ENCODE peak calls at places on chromosomes 13 and 19, in four cellular contexts. One of them, this sample, is unnamed.

GRCh38 chr19:1302534-1303239 is 17.0 kb downstream of the EFNA2 start:
- DNase-seq in T-helper 2 cell treated with Interferon-gamma antibody and Interleukin-4, amounts not matched to agents 5 μg/mL and 100 μg/mL, for 36 hours: no peak
- DNase-seq in activated gamma-delta T cell treated with anti-CD3 and anti-CD28 coated beads, Interleukin-2, amount 50 U/mL, for 16 hours: no peak
- DNase-seq in iPS-NIHi11: no peak
- DNase-seq in this sample: no peak

GRCh38 chr19:13040232-13040915 is 45.1 kb downstream of the NFIX start:
- DNase-seq in T-helper 2 cell treated with Interferon-gamma antibody and Interleukin-4, amounts not matched to agents 5 μg/mL and 100 μg/mL, for 36 hours: no peak
- DNase-seq in activated gamma-delta T cell treated with anti-CD3 and anti-CD28 coated beads, Interleukin-2, amount 50 U/mL, for 16 hours: no peak
- DNase-seq in iPS-NIHi11: no peak
- DNase-seq in this sample: no peak

GRCh38 chr19:56114051-56114694 is 6.9 kb downstream of the ZNF787 start:
- DNase-seq in T-helper 2 cell treated with Interferon-gamma antibody and Interleukin-4, amounts not matched to agents 5 μg/mL and 100 μg/mL, for 36 hours: no peak
- DNase-seq in activated gamma-delta T cell treated with anti-CD3 and anti-CD28 coated beads, Interleukin-2, amount 50 U/mL, for 16 hours: no peak
- DNase-seq in iPS-NIHi11: no peak
- DNase-seq in this sample: no peak

GRCh38 chr19:49020342-49020741 is 3.5 kb upstream of the LHB start:
- DNase-seq in T-helper 2 cell treated with Interferon-gamma antibody and Interleukin-4, amounts not matched to agents 5 μg/mL and 100 μg/mL, for 36 hours: no peak
- DNase-seq in activated gamma-delta T cell treated with anti-CD3 and anti-CD28 coated beads, Interleukin-2, amount 50 U/mL, for 16 hours: no peak
- DNase-seq in iPS-NIHi11: peak; percentile 50
- DNase-seq in this sample: no peak

GRCh38 chr19:48465215-48465614 is 4.0 kb upstream of the CYTH2 start:
- DNase-seq in T-helper 2 cell treated with Interferon-gamma antibody and Interleukin-4, amounts not matched to agents 5 μg/mL and 100 μg/mL, for 36 hours: no peak
- DNase-seq in activated gamma-delta T cell treated with anti-CD3 and anti-CD28 coated beads, Interleukin-2, amount 50 U/mL, for 16 hours: no peak
- DNase-seq in iPS-NIHi11: no peak
- DNase-seq in this sample: no peak

GRCh38 chr13:68927387-68928026 is 1180.1 kb upstream of the ATXN8OS start:
- DNase-seq in T-helper 2 cell treated with Interferon-gamma antibody and Interleukin-4, amounts not matched to agents 5 μg/mL and 100 μg/mL, for 36 hours: no peak
- DNase-seq in activated gamma-delta T cell treated with anti-CD3 and anti-CD28 coated beads, Interleukin-2, amount 50 U/mL, for 16 hours: no peak
- DNase-seq in iPS-NIHi11: peak; percentile 23
- DNase-seq in this sample: no peak

GRCh38 chr19:43798546-43799409 is 3.5 kb downstream of the LYPD5 start:
- DNase-seq in T-helper 2 cell treated with Interferon-gamma antibody and Interleukin-4, amounts not matched to agents 5 μg/mL and 100 μg/mL, for 36 hours: peak; percentile 45
- DNase-seq in activated gamma-delta T cell treated with anti-CD3 and anti-CD28 coated beads, Interleukin-2, amount 50 U/mL, for 16 hours: peak; percentile 48
- DNase-seq in iPS-NIHi11: peak; percentile 86
- DNase-seq in this sample: peak; percentile 42

GRCh38 chr19:52198678-52199077 is 8.8 kb downstream of the PPP2R1A start:
- DNase-seq in T-helper 2 cell treated with Interferon-gamma antibody and Interleukin-4, amounts not matched to agents 5 μg/mL and 100 μg/mL, for 36 hours: no peak
- DNase-seq in activated gamma-delta T cell treated with anti-CD3 and anti-CD28 coated beads, Interleukin-2, amount 50 U/mL, for 16 hours: no peak
- DNase-seq in iPS-NIHi11: no peak
- DNase-seq in this sample: no peak

GRCh38 chr13:98415326-98416070 is 161.4 kb downstream of the STK24 start:
- DNase-seq in T-helper 2 cell treated with Interferon-gamma antibody and Interleukin-4, amounts not matched to agents 5 μg/mL and 100 μg/mL, for 36 hours: no peak
- DNase-seq in activated gamma-delta T cell treated with anti-CD3 and anti-CD28 coated beads, Interleukin-2, amount 50 U/mL, for 16 hours: no peak
- DNase-seq in iPS-NIHi11: no peak
- DNase-seq in this sample: no peak

GRCh38 chr19:13764821-13765394 is 586 bp downstream of the MRI1 start:
- DNase-seq in T-helper 2 cell treated with Interferon-gamma antibody and Interleukin-4, amounts not matched to agents 5 μg/mL and 100 μg/mL, for 36 hours: peak; percentile 24
- DNase-seq in activated gamma-delta T cell treated with anti-CD3 and anti-CD28 coated beads, Interleukin-2, amount 50 U/mL, for 16 hours: no peak
- DNase-seq in iPS-NIHi11: peak; percentile 53
- DNase-seq in this sample: peak; percentile 23

GRCh38 chr13:33510350-33510749 is 224.8 kb upstream of the STARD13 start:
- DNase-seq in T-helper 2 cell treated with Interferon-gamma antibody and Interleukin-4, amounts not matched to agents 5 μg/mL and 100 μg/mL, for 36 hours: no peak
- DNase-seq in activated gamma-delta T cell treated with anti-CD3 and anti-CD28 coated beads, Interleukin-2, amount 50 U/mL, for 16 hours: no peak
- DNase-seq in iPS-NIHi11: no peak
- DNase-seq in this sample: no peak